ENCODE peak calls at places on chromosomes 1 and 21, in six cellular contexts. B is H1, G is GM23338, E is tibial artery, C is uterus, Y is PC-3. N is an unnamed sample.

GRCh38 chr1:69947837-69948236 is 257.5 kb downstream of the LRRC40 start:
- DNase-seq in B (no peak), G (no peak), E (no peak), C (no peak), Y (peak; percentile 74), N (no peak)

GRCh38 chr1:26666855-26667254 is 29.0 kb upstream of the ARID1A start:
- DNase-seq in B (no peak), G (no peak), E (no peak), C (no peak), Y (peak; percentile 36), N (no peak)

GRCh38 chr1:114222920-114223319 is 69.3 kb upstream of the SYT6 start:
- DNase-seq in B (no peak), G (no peak), E (no peak), C (no peak), Y (no peak), N (no peak)

GRCh38 chr1:117534995-117535467 is 70.8 kb upstream of the TENT5C start:
- DNase-seq in B (peak; percentile 59), G (peak; percentile 92), E (no peak), C (no peak), Y (peak; percentile 83), N (peak; percentile 17)

GRCh38 chr1:59926381-59927243 is at the start of gene CYP2J2:
- DNase-seq in B (peak; percentile 76), G (peak; percentile 72), E (peak; percentile 69), C (peak; percentile 15), Y (peak; percentile 45), N (peak; percentile 6)

GRCh38 chr1:97145321-97145956 is 423.9 kb downstream of the PTBP2 start:
- DNase-seq in B (no peak), G (no peak), E (no peak), C (no peak), Y (no peak), N (no peak)

GRCh38 chr1:14945132-14946010 is 208.2 kb upstream of the TMEM51 start:
- DNase-seq in B (peak; percentile 64), G (peak; percentile 68), E (peak; percentile 83), C (peak; percentile 76), Y (peak; percentile 15), N (no peak)

GRCh38 chr21:46569071-46569470 is 35.8 kb downstream of the S100B start:
- DNase-seq in B (no peak), G (no peak), E (no peak), C (no peak), Y (no peak), N (no peak)

GRCh38 chr1:19442150-19443096 is 42.9 kb downstream of the CAPZB start:
- DNase-seq in B (no peak), G (no peak), E (no peak), C (no peak), Y (no peak), N (no peak)

DNA sequence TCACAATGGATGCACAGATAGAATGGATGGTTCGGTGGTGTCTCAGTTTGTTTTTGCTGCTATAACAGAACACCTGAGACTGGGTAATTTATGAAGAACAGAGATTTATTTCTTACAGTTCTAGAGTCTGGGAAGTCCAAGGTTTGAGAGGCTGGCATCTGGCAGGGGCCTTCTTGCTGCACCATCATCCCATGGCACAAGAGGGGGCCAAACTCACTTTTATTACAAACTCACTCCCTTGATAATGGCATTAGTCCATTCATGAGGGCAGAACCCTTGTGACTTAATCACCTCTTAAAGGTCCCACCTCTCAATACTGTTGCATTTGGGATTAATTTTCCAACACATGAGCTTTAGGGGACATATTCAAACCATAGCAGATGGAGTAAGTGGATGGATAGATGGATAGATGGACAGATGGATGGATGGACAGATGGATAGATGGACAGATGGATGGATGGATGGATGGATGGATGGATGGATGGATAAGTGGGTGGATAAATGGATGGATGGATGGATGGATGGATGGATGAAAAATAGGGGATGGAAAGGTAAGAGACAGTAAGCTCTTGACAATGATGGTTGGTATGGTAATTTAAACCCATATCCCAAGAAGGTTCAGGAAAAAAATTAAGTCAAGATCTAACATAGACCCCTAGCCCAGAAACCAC is 16.5 kb downstream of the CAMK2N1 start:
- DNase-seq in B (no peak), G (no peak), E (no peak), C (no peak), Y (no peak), N (no peak)
- TF ChIP-seq CTCF in B (no peak), G (peak; percentile 16), E (no peak), C (peak; percentile 3), Y (no peak), N (no peak)

GRCh38 chr1:158999301-159000069 is 10.2 kb upstream of the IFI16 start:
- DNase-seq in B (peak; percentile 66), G (peak; percentile 97), E (peak; percentile 93), C (peak; percentile 87), Y (peak; percentile 27), N (no peak)
- H3K27ac ChIP-seq in B (peak overlapping the region; percentile 31), G (peak overlapping the region; percentile 58), E (peak overlapping the region; percentile 83), C (peak overlapping the region; percentile 95), Y (no peak overlapping the region), N (no peak overlapping the region)

GRCh38 chr1:225878282-225878681 is 3.9 kb downstream of the TMEM63A start:
- DNase-seq in B (no peak), G (no peak), E (no peak), C (no peak), Y (no peak), N (no peak)
- TF ChIP-seq CTCF in B (no peak), G (no peak), E (no peak), C (no peak), Y (no peak), N (no peak)

GRCh38 chr1:201906336-201906735 is 17.6 kb downstream of the SHISA4 start:
- DNase-seq in B (no peak), G (no peak), E (no peak), C (no peak), Y (no peak), N (no peak)
- H3K27ac ChIP-seq in B (no peak overlapping the region), G (no peak overlapping the region), E (peak overlapping the region; percentile 92), C (peak overlapping the region; percentile 98), Y (no peak overlapping the region), N (no peak overlapping the region)

DNA sequence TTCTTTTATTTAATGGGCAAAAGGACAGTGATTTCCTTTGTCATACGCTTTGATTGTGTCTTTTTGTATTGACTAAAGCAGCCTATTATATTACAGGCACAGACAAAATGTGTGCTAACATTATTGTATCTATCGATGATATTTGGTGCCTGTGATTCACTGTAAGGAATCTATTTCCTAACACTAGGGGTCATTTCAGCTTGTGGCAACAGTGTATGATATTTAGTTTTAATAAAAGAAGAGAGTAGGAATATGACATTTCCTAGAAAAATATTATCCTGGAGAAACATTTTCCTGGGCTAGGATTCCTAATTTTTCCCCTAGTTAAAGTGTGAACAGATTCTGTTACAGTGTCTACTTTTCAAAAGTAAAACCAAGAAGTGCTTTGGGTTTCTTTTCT is 42.8 kb downstream of the TYW3 start:
- DNase-seq in B (no peak), G (no peak), E (no peak), C (no peak), Y (no peak), N (no peak)
- TF ChIP-seq CTCF in B (no peak), G (peak; percentile 9), E (no peak), C (no peak), Y (peak; percentile 36), N (no peak)

DNA sequence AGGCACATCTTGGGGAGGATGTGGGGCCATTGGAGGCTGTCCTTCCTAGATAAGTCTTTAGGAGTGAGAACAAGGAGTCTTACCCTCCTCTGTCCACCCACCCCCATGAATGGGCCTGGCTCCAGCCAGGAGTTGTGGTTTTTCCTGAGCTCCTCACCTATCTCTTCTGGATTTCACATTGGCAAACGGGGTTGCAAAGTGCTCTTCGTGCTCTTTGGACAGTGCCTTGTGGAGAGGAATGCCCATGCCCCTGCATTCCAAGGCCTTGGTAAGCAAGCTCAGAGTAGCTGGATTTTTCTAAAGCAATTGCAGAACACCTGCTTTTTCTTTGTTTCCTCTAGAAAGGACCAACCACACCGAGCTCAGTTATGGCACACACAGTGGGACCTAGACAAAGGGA is 152.1 kb upstream of the CAMK1G start:
- DNase-seq in B (no peak), G (no peak), E (no peak), C (no peak), Y (no peak), N (no peak)
- H3K27ac ChIP-seq in B (no peak overlapping the region), G (peak overlapping the region; percentile 96), E (no peak overlapping the region), C (no peak overlapping the region), Y (peak overlapping the region; percentile 88), N (no peak overlapping the region)

GRCh38 chr21:41706678-41707077 is 60.2 kb downstream of the RIPK4 start:
- DNase-seq in B (no peak), G (no peak), E (no peak), C (no peak), Y (no peak), N (no peak)

GRCh38 chr21:41705546-41706262 is 61.1 kb downstream of the RIPK4 start:
- DNase-seq in B (no peak), G (no peak), E (no peak), C (no peak), Y (no peak), N (no peak)

GRCh38 chr21:41709166-41709565 is 57.7 kb downstream of the RIPK4 start:
- DNase-seq in B (no peak), G (no peak), E (no peak), C (no peak), Y (no peak), N (no peak)

GRCh38 chr21:41706263-41706639 is 60.6 kb downstream of the RIPK4 start:
- DNase-seq in B (no peak), G (no peak), E (no peak), C (no peak), Y (no peak), N (no peak)

GRCh38 chr21:41707231-41707988 is 59.4 kb downstream of the RIPK4 start:
- DNase-seq in B (no peak), G (no peak), E (no peak), C (no peak), Y (peak; percentile 84), N (no peak)
- TF ChIP-seq CTCF in B (no peak), G (no peak), E (no peak), C (no peak), Y (no peak), N (no peak)

DNA sequence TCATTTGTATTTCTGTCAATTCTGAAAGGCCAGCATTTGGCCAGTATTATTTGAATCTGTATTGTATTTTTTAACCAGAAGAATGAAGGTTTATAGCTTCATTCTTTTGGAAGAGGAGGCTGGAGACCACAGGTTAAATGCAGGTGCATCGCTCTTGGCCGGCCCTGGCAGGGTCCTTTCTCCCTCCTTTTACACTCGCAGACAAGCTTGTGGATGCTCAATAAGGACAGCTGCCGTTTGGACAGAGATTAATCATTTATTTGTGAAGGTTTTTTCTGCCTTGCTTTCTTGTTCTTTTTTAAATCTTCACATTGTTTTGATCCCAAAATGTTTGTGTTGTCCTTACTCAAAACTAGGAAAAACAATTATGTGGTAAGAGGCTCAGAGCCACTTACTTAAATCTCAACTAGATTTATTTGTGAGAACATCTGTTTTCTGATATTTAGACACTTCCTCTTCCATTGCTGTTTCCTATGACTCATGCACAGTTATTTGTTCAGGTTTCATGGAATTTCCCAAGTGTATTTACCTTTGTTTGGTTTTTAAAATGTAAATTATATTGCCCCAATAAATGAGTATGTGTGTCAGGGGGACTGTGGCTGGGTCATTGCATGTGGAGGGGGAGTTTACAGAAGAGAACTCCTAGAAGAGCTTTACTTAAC is 46.7 kb upstream of the LAMC2 start:
- DNase-seq in B (no peak), G (no peak), E (no peak), C (no peak), Y (peak; percentile 85), N (no peak)
- H3K27ac ChIP-seq in B (no peak overlapping the region), G (no peak overlapping the region), E (no peak overlapping the region), C (peak overlapping the region; percentile 88), Y (peak overlapping the region; percentile 96), N (no peak overlapping the region)

N was measured in CD4-positive, alpha-beta T cell.